ENCODE peak calls at places on chromosomes 5 and 9, in ten cellular contexts. P is HCT116; H is tibial artery; B is psoas muscle; N is lower leg skin; I is left ventricle myocardium inferior; K is HFFc6; J is CD4-positive, alpha-beta T cell; Z is ascending aorta; Y is AG04450. R is an unnamed sample.

GRCh38 chr5:150625831-150626746 is 14.4 kb upstream of the SYNPO start:
- DNase-seq in I (no peak), Y (no peak), J (no peak), Z (no peak), N (no peak), B (no peak), K (no peak), H (peak), P (no peak), R (no peak)

GRCh38 chr5:154868702-154869101 is 10.3 kb downstream of the CNOT8 start:
- DNase-seq in I (no peak), J (no peak), H (no peak), N (no peak), B (no peak), K (peak), Z (no peak), P (no peak), Y (no peak), R (no peak)

GRCh38 chr5:14871084-14871572 is 450 bp downstream of the ANKH start:
- DNase-seq in H (peak), I (peak), Z (no peak), N (peak), P (no peak), B (peak), Y (no peak), K (no peak), J (peak), R (peak)

GRCh38 chr5:107361945-107362344 is 308.8 kb downstream of the EFNA5 start:
- DNase-seq in K (no peak), Y (peak), N (peak), P (no peak), H (no peak), I (no peak), Z (no peak), J (no peak), B (no peak), R (no peak)

GRCh38 chr5:151156732-151157402 is 712 bp downstream of the ANXA6 start:
- DNase-seq in I (no peak), B (no peak), J (no peak), Y (no peak), P (no peak), K (no peak), H (no peak), N (no peak), Z (no peak), R (peak)

GRCh38 chr5:151496041-151496484 is 48.7 kb downstream of the SLC36A1 start:
- DNase-seq in Z (no peak), Y (no peak), P (no peak), J (no peak), N (no peak), K (no peak), B (no peak), I (no peak), H (no peak), R (no peak)

GRCh38 chr9:96299823-96300222 is 2.2 kb downstream of the HSD17B3 start:
- DNase-seq in K (no peak), H (no peak), B (no peak), Z (no peak), P (peak), J (no peak), Y (peak), I (no peak), N (no peak), R (no peak)

GRCh38 chr9:82109626-82110025 is 121.1 kb downstream of the SPATA31D1 start:
- DNase-seq in K (no peak), Z (no peak), P (no peak), H (no peak), N (no peak), J (no peak), B (no peak), Y (no peak), I (no peak), R (no peak)

DNA sequence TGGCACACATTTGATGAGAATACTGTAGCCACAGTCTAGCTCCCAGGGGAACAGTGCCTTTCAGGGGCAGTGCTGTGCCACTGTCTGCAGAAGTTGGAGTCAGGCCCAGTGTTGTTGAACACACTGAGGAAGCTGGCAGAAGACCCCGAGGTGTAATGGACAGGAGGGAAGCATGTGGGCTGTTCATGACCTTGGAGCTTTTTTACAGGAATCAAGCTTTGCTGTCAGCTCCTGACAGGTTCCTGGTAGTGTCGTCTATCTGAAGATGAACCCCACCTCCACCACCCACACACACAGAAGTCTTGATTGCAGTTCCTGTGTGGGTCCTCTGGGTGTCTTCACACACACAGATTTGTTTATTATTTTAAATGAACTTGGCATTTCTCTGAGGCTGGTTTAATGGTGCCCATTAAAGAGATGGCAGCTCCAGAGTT is 40.3 kb upstream of the TNFAIP8 start:
- DNase-seq in B (no peak), K (no peak), J (no peak), P (no peak), I (no peak), N (no peak), Z (no peak), H (no peak), Y (no peak), R (no peak)
- TF ChIP-seq CTCF in B (no peak), K (peak), J (peak), P (peak), I (peak), N (no peak), Z (peak), H (no peak), Y (no peak), R (no peak)

GRCh38 chr9:133768371-133768858 is 30.3 kb upstream of the SARDH start:
- DNase-seq in H (peak), B (peak), K (no peak), N (peak), I (no peak), Z (no peak), P (no peak), J (no peak), Y (no peak), R (no peak)

GRCh38 chr9:133769511-133770075 is 31.4 kb upstream of the SARDH start:
- DNase-seq in Y (no peak), I (no peak), N (peak), B (peak), J (no peak), K (no peak), H (peak), Z (no peak), P (no peak), R (no peak)

GRCh38 chr9:133767625-133768024 is 29.5 kb upstream of the SARDH start:
- DNase-seq in N (no peak), Z (no peak), H (peak), J (no peak), B (peak), I (no peak), K (no peak), Y (no peak), P (no peak), R (no peak)

GRCh38 chr9:133770076-133770777 is 32.1 kb upstream of the SARDH start:
- DNase-seq in I (no peak), J (no peak), B (peak), Z (no peak), N (no peak), P (no peak), Y (no peak), K (no peak), H (peak), R (no peak)

DNA sequence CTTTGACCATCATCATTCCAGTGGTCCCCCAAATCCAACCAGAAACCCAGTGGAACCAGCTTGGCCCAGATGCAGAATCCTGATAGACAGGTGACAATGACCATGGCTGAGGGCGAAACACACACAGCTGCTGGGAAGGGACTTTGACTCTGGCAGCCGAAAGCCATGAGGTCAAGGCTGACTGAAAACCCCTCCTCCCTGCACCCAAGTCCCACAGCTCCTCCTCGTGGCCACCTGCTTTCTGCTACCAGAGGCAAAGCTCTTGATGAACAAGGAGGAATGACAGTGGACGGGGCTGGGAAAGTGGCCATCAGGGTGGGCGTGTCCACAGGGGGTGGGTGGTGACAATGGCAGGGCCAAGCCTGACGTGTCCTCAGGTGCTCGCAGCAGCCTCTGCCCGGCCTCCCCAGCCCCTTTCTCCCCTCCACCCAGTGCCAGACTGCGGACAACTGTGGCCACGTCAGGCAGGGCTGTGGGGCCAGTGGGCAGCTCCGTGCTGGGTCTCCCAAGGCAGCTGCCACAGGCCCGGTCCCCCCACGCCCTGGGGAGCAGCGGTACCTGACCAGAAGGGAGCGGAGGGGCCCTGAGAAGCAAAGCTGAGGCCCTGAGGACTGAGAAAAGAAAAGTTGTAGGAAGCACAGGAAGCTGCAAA is 30.8 kb upstream of the SARDH start:
- DNase-seq in Y (no peak), Z (no peak), N (peak), K (no peak), P (no peak), J (no peak), B (peak), H (peak), I (no peak), R (no peak)
- TF ChIP-seq CTCF in Y (no peak), Z (no peak), N (no peak), K (no peak), P (no peak), J (no peak), B (no peak), H (no peak), I (no peak), R (no peak)

GRCh38 chr5:176178789-176179188 is 59.4 kb upstream of the SIMC1 start:
- DNase-seq in K (no peak), P (no peak), Y (no peak), I (no peak), Z (no peak), B (no peak), J (no peak), N (no peak), H (no peak), R (no peak)
- TF ChIP-seq CTCF in K (no peak), P (peak), Y (no peak), I (no peak), Z (no peak), B (no peak), J (no peak), N (no peak), H (no peak), R (no peak)

DNA sequence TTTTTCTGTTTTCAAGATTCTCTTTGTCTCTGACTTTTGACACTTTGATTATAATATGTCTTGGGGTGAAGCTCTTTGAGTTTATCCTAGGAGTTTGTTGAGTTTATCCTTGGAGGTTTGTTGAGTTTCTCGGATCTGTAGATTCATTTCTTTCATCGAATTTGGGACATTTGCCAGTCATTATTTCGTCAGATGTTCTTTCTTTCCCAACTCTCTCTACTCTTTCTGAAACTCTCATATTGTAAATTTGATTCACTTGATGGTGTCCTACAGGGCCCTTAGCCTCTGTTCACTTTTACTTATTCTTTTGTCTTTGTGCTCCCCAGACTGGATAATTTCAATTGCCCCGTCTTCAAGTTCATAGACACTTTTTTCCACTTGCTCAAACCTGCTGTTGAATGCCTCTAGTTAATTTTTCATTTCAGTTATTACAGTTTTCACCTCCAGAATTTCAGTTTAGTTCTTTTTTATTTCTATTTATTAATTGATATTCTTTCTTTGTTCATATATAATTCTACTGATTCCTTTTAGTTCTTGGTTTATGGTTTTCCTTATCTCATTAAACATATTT is 8.1 kb upstream of the TDRD7 start:
- DNase-seq in J (no peak), H (no peak), I (no peak), N (no peak), Y (no peak), P (no peak), Z (no peak), B (no peak), K (no peak), R (no peak)
- TF ChIP-seq CTCF in J (no peak), H (no peak), I (no peak), N (no peak), Y (no peak), P (no peak), Z (no peak), B (no peak), K (no peak), R (no peak)

GRCh38 chr9:125258832-125259534 is 2.6 kb upstream of the GAPVD1 start:
- DNase-seq in H (no peak), Z (no peak), N (no peak), K (no peak), Y (no peak), J (no peak), I (no peak), B (no peak), P (no peak), R (no peak)

GRCh38 chr9:125262217-125262991 is 778 bp downstream of the GAPVD1 start:
- DNase-seq in K (peak), P (no peak), Z (no peak), B (no peak), H (no peak), N (no peak), I (no peak), J (no peak), Y (no peak), R (no peak)

GRCh38 chr9:125260564-125260963 is 1.1 kb upstream of the GAPVD1 start:
- DNase-seq in Z (no peak), B (no peak), Y (no peak), P (no peak), I (no peak), H (no peak), K (peak), J (no peak), N (no peak), R (no peak)

GRCh38 chr9:125258160-125258559 is 3.5 kb upstream of the GAPVD1 start:
- DNase-seq in N (no peak), B (no peak), K (no peak), Z (no peak), H (no peak), I (no peak), J (no peak), Y (no peak), P (no peak), R (no peak)

GRCh38 chr9:125261501-125262216 is at the start of gene GAPVD1:
- DNase-seq in H (peak), N (peak), K (peak), P (peak), Z (peak), Y (no peak), J (peak), B (peak), I (peak), R (peak)
- TF ChIP-seq CTCF in H (peak), N (no peak), K (peak), P (peak), Z (no peak), Y (peak), J (no peak), B (peak), I (peak), R (peak)

GRCh38 chr5:22911019-22911418 is 57.9 kb upstream of the CDH12 start:
- DNase-seq in Z (no peak), I (no peak), J (no peak), P (no peak), B (no peak), N (no peak), H (no peak), K (no peak), Y (no peak), R (no peak)

GRCh38 chr5:22908129-22908528 is 55.0 kb upstream of the CDH12 start:
- DNase-seq in N (no peak), I (no peak), H (no peak), Z (no peak), Y (peak), J (no peak), P (no peak), K (no peak), B (no peak), R (no peak)
- TF ChIP-seq CTCF in N (no peak), I (no peak), H (no peak), Z (no peak), Y (no peak), J (no peak), P (no peak), K (no peak), B (no peak), R (no peak)

DNA sequence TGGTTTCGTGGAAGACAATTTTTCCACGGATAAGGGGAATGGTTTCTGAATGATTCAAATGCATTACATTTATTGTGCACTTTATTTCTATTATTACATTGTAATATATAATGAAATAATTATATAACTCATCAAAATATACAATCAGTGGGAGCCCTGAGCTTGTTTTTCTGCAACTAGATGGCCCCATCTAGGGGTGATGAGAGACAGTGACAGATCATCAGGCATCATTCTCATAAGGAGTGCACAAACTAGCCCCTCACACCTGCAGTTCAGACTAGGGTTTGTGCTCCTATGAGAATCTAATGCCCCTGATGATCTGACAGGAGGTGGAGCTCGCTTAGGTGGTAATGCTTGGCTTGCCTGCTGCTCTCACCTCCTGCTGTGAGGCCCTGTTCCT is 6.4 kb downstream of the ISCA1 start:
- DNase-seq in Y (no peak), P (no peak), I (no peak), H (no peak), K (peak), B (no peak), N (no peak), Z (no peak), J (no peak), R (no peak)
- TF ChIP-seq CTCF in Y (peak), P (peak), I (peak), H (no peak), K (peak), B (peak), N (no peak), Z (no peak), J (no peak), R (peak)